ENCODE peak calls at places on chromosomes 5 and 9, in six cellular contexts. V is GM10248, E is Panc1, M is heart left ventricle, K is colonic mucosa, I is Right ventricle myocardium superior. B is an unnamed sample.
A peak's percentile ranks its signal among the peaks of the same experiment; 100 is the strongest.

GRCh38 chr9:98251554-98251953 is 3.9 kb downstream of the TBC1D2 start:
- DNase-seq in I (no peak), V (no peak), M (no peak), K (no peak), E (no peak), B (peak; percentile 57)

GRCh38 chr5:142446131-142446959 is 121.5 kb upstream of the SPRY4 start:
- DNase-seq in I (no peak), E (no peak), M (no peak), V (no peak), K (no peak), B (peak; percentile 85)

GRCh38 chr5:64954518-64954917 is 185.8 kb downstream of the CWC27 start:
- DNase-seq in E (no peak), M (no peak), K (no peak), I (no peak), V (no peak), B (no peak)

GRCh38 chr5:127299678-127300077 is 9.1 kb downstream of the MEGF10 start:
- DNase-seq in K (no peak), V (no peak), M (no peak), I (no peak), E (no peak), B (no peak)

GRCh38 chr5:153403470-153403869 is 87.0 kb upstream of the GRIA1 start:
- DNase-seq in M (no peak), K (no peak), E (no peak), V (no peak), I (no peak), B (no peak)

GRCh38 chr5:159034083-159034824 is 65.5 kb downstream of the EBF1 start:
- DNase-seq in K (no peak), M (peak; percentile 43), I (no peak), E (no peak), V (peak; percentile 45), B (peak; percentile 66)

GRCh38 chr9:130854086-130854485 is 19.0 kb downstream of the ABL1 start:
- DNase-seq in K (no peak), M (no peak), V (no peak), I (no peak), E (no peak), B (peak; percentile 55)

GRCh38 chr9:80491086-80491749 is 919.5 kb downstream of the TLE4 start:
- DNase-seq in I (no peak), M (no peak), K (no peak), E (no peak), V (no peak), B (no peak)

GRCh38 chr9:32551491-32552049 is 557 bp upstream of the SMIM27 start:
- DNase-seq in V (peak; percentile 29), I (no peak), E (no peak), K (peak; percentile 53), M (no peak), B (peak; percentile 70)

GRCh38 chr9:74696520-74696919 is 191.2 kb downstream of the TRPM6 start:
- DNase-seq in E (no peak), I (no peak), V (no peak), K (no peak), M (no peak), B (no peak)

GRCh38 chr9:136305822-136306690 is 2.2 kb upstream of the CCDC187 start:
- DNase-seq in M (no peak), E (no peak), V (no peak), I (no peak), K (no peak), B (no peak)

GRCh38 chr9:2837915-2838314 is 6.0 kb downstream of the PUM3 start:
- DNase-seq in K (no peak), M (no peak), V (no peak), I (no peak), E (no peak), B (peak; percentile 33)

GRCh38 chr9:134316444-134317160 is 9.7 kb upstream of the RXRA start:
- DNase-seq in M (peak; percentile 65), K (no peak), V (no peak), E (no peak), I (peak; percentile 77), B (no peak)

GRCh38 chr5:68821056-68821455 is 272.8 kb upstream of the SLC30A5 start:
- DNase-seq in I (no peak), V (no peak), M (no peak), E (no peak), K (no peak), B (no peak)

GRCh38 chr9:38205279-38205678 is 136.3 kb upstream of the SHB start:
- DNase-seq in M (no peak), K (no peak), V (no peak), I (no peak), E (no peak), B (no peak)

GRCh38 chr5:111337133-111337532 is 112.9 kb downstream of the CAMK4 start:
- DNase-seq in E (no peak), I (no peak), M (no peak), K (no peak), V (no peak), B (no peak)

GRCh38 chr5:181221792-181222629 is 1.1 kb upstream of the TRIM41 start:
- DNase-seq in E (peak; percentile 99), M (peak; percentile 90), K (peak; percentile 99), V (peak; percentile 69), I (peak; percentile 95), B (peak; percentile 98)

GRCh38 chr9:125744616-125745387 is 2.4 kb upstream of the PBX3 start:
- DNase-seq in K (no peak), M (no peak), I (no peak), V (no peak), E (no peak), B (peak; percentile 42)

GRCh38 chr5:5144441-5144840 is 4.3 kb downstream of the ADAMTS16 start:
- DNase-seq in M (no peak), I (no peak), K (no peak), V (no peak), E (no peak), B (no peak)